ENCODE peak calls at places on chromosomes 12 and 14, in seven cellular contexts. Q is left cardiac atrium; S is hippocampal formation; I is choroid plexus epithelial cell; W is sigmoid colon; C is aorta; D is stimulated activated CD4-positive, alpha-beta T cell treated with anti-CD3 and anti-CD28 coated beads, Interleukin-1b, Interleukin-23, amount 100 ng/mL, for 24 hours. O is an unnamed sample.
A peak's percentile ranks its signal among the peaks of the same experiment; 100 is the strongest.

GRCh38 chr14:55721353-55721752 is 141.3 kb downstream of the KTN1 start:
- DNase-seq in Q (no peak), I (peak; percentile 96), C (no peak), S (no peak), W (no peak), D (no peak), O (no peak)

GRCh38 chr14:92959189-92959531 is 36.2 kb downstream of the CHGA start:
- DNase-seq in D (no peak), S (peak; percentile 86), C (peak; percentile 26), I (no peak), Q (peak; percentile 41), W (no peak), O (no peak)

GRCh38 chr14:105012171-105012985 is 8.5 kb downstream of the CDCA4 start:
- DNase-seq in I (no peak), W (no peak), S (no peak), C (no peak), D (no peak), Q (no peak), O (no peak)

GRCh38 chr14:75323571-75323970 is 44.9 kb downstream of the FOS start:
- DNase-seq in W (no peak), S (no peak), D (no peak), C (no peak), Q (no peak), I (no peak), O (no peak)

GRCh38 chr14:68659021-68659931 is 133.6 kb downstream of the ZFP36L1 start:
- DNase-seq in C (no peak), D (no peak), W (no peak), I (peak; percentile 60), Q (no peak), S (no peak), O (no peak)

GRCh38 chr12:106753526-106753925 is 21.0 kb upstream of the RIC8B start:
- DNase-seq in I (no peak), S (no peak), D (peak; percentile 41), C (no peak), Q (no peak), W (no peak), O (no peak)

GRCh38 chr12:109538191-109538863 is 35.0 kb downstream of the MMAB start:
- DNase-seq in Q (no peak), C (no peak), D (no peak), I (no peak), S (no peak), W (no peak), O (no peak)

GRCh38 chr12:62625238-62625637 is 158.6 kb downstream of the MON2 start:
- DNase-seq in W (no peak), I (peak; percentile 76), S (no peak), Q (peak; percentile 31), C (no peak), D (no peak), O (no peak)

GRCh38 chr12:97386133-97386581 is 76.4 kb upstream of the RMST start:
- DNase-seq in I (peak; percentile 25), W (no peak), Q (no peak), D (no peak), C (no peak), S (peak; percentile 41), O (no peak)

O was measured in SW 1271.